ENCODE peak calls at places on chromosome 16, in five cellular contexts. Z is HuH-7; D is central memory CD4-positive, alpha-beta T cell; L is PC-9; G is omental fat pad. V is an unnamed sample.

GRCh38 chr16:70661918-70662641 is 15.7 kb downstream of the IL34 start:
- DNase-seq in Z (no peak), D (no peak), L (no peak), G (no peak), V (no peak)

GRCh38 chr16:89145406-89146161 is 26.0 kb upstream of the CDH15 start:
- DNase-seq in Z (no peak), D (no peak), L (no peak), G (no peak), V (no peak)

GRCh38 chr16:19527161-19527560 is 3.4 kb downstream of the CCP110 start:
- DNase-seq in Z (no peak), D (no peak), L (no peak), G (no peak), V (no peak)

GRCh38 chr16:81148277-81148676 is 52.1 kb upstream of the GCSH start:
- DNase-seq in Z (no peak), D (no peak), L (no peak), G (no peak), V (no peak)

GRCh38 chr16:59296002-59296401 is 561.9 kb upstream of the GOT2 start:
- DNase-seq in Z (no peak), D (no peak), L (no peak), G (no peak), V (no peak)

GRCh38 chr16:75197522-75198134 is 9.3 kb downstream of the CTRB2 start:
- DNase-seq in Z (no peak), D (no peak), L (no peak), G (no peak), V (no peak)

GRCh38 chr16:26987631-26988030 is 79.1 kb upstream of the C16orf82 start:
- DNase-seq in Z (no peak), D (no peak), L (no peak), G (no peak), V (no peak)

GRCh38 chr16:47431960-47432359 is 28.9 kb downstream of the ITFG1 start:
- DNase-seq in Z (no peak), D (no peak), L (no peak), G (no peak), V (no peak)

GRCh38 chr16:86044241-86044671 is 145.3 kb downstream of the IRF8 start:
- DNase-seq in Z (peak; percentile 84), D (no peak), L (no peak), G (no peak), V (peak; percentile 12)

GRCh38 chr16:5490499-5490898 is 392.9 kb upstream of the EEF2KMT start:
- DNase-seq in Z (peak; percentile 28), D (no peak), L (no peak), G (no peak), V (peak; percentile 23)

GRCh38 chr16:82524939-82525338 is 101.8 kb upstream of the CDH13 start:
- DNase-seq in Z (no peak), D (no peak), L (no peak), G (no peak), V (no peak)

V was measured in naive thymus-derived CD4-positive, alpha-beta T cell.